ENCODE peak calls at places on chromosomes 11 and 22, in nine cellular contexts. One of them, this sample, is unnamed.

GRCh38 chr11:79412761-79413160 is 28.1 kb downstream of the TENM4 start:
- DNase-seq in transverse colon: no peak
- DNase-seq in breast epithelium: no peak
- DNase-seq in uterus: no peak
- DNase-seq in A549: no peak
- DNase-seq in lower leg skin: no peak
- DNase-seq in right lobe of liver: no peak
- DNase-seq in ovary: no peak
- DNase-seq in HCT116: no peak
- DNase-seq in this sample: no peak

GRCh38 chr11:19849947-19850593 is 137.4 kb downstream of the NAV2 start:
- DNase-seq in transverse colon: no peak
- DNase-seq in breast epithelium: no peak
- DNase-seq in uterus: no peak
- DNase-seq in A549: no peak
- DNase-seq in lower leg skin: no peak
- DNase-seq in right lobe of liver: no peak
- DNase-seq in ovary: no peak
- DNase-seq in HCT116: no peak
- DNase-seq in this sample: no peak

GRCh38 chr11:1305063-1305495 is 4.4 kb downstream of the TOLLIP start:
- DNase-seq in transverse colon: no peak
- DNase-seq in breast epithelium: no peak
- DNase-seq in uterus: no peak
- DNase-seq in A549: no peak
- DNase-seq in lower leg skin: no peak
- DNase-seq in right lobe of liver: peak
- DNase-seq in ovary: no peak
- DNase-seq in HCT116: no peak
- DNase-seq in this sample: no peak

GRCh38 chr22:44673406-44673805 is 28.6 kb upstream of the PRR5 start:
- DNase-seq in transverse colon: no peak
- DNase-seq in breast epithelium: no peak
- DNase-seq in uterus: no peak
- DNase-seq in A549: no peak
- DNase-seq in lower leg skin: no peak
- DNase-seq in right lobe of liver: no peak
- DNase-seq in ovary: no peak
- DNase-seq in HCT116: no peak
- DNase-seq in this sample: no peak

GRCh38 chr11:23181022-23181807 is 320.9 kb upstream of the CCDC179 start:
- DNase-seq in transverse colon: no peak
- DNase-seq in breast epithelium: no peak
- DNase-seq in uterus: no peak
- DNase-seq in A549: no peak
- DNase-seq in lower leg skin: no peak
- DNase-seq in right lobe of liver: no peak
- DNase-seq in ovary: no peak
- DNase-seq in HCT116: no peak
- DNase-seq in this sample: no peak

GRCh38 chr11:130513132-130513531 is 64.7 kb downstream of the ADAMTS15 start:
- DNase-seq in transverse colon: peak
- DNase-seq in breast epithelium: no peak
- DNase-seq in uterus: no peak
- DNase-seq in A549: no peak
- DNase-seq in lower leg skin: no peak
- DNase-seq in right lobe of liver: no peak
- DNase-seq in ovary: no peak
- DNase-seq in HCT116: no peak
- DNase-seq in this sample: peak

GRCh38 chr11:108697872-108698473 is 33.1 kb downstream of the DDX10 start:
- DNase-seq in transverse colon: peak
- DNase-seq in breast epithelium: no peak
- DNase-seq in uterus: peak
- DNase-seq in A549: peak
- DNase-seq in lower leg skin: peak
- DNase-seq in right lobe of liver: peak
- DNase-seq in ovary: no peak
- DNase-seq in HCT116: peak
- DNase-seq in this sample: peak

GRCh38 chr11:102456381-102456780 is 3.8 kb upstream of the TMEM123 start:
- DNase-seq in transverse colon: no peak
- DNase-seq in breast epithelium: peak
- DNase-seq in uterus: no peak
- DNase-seq in A549: no peak
- DNase-seq in lower leg skin: peak
- DNase-seq in right lobe of liver: peak
- DNase-seq in ovary: no peak
- DNase-seq in HCT116: no peak
- DNase-seq in this sample: no peak

GRCh38 chr11:76698321-76699043 is 27.9 kb upstream of the LRRC32 start:
- DNase-seq in transverse colon: no peak
- DNase-seq in breast epithelium: no peak
- DNase-seq in uterus: no peak
- DNase-seq in A549: peak
- DNase-seq in lower leg skin: no peak
- DNase-seq in right lobe of liver: no peak
- DNase-seq in ovary: no peak
- DNase-seq in HCT116: peak
- DNase-seq in this sample: no peak

GRCh38 chr22:24066872-24067271 is 55.8 kb downstream of the CABIN1 start:
- DNase-seq in transverse colon: peak
- DNase-seq in breast epithelium: no peak
- DNase-seq in uterus: no peak
- DNase-seq in A549: no peak
- DNase-seq in lower leg skin: no peak
- DNase-seq in right lobe of liver: peak
- DNase-seq in ovary: peak
- DNase-seq in HCT116: no peak
- DNase-seq in this sample: no peak

GRCh38 chr11:89220684-89221339 is 43.1 kb downstream of the TYR start:
- DNase-seq in transverse colon: no peak
- DNase-seq in breast epithelium: no peak
- DNase-seq in uterus: no peak
- DNase-seq in A549: no peak
- DNase-seq in lower leg skin: no peak
- DNase-seq in right lobe of liver: no peak
- DNase-seq in ovary: no peak
- DNase-seq in HCT116: no peak
- DNase-seq in this sample: no peak

GRCh38 chr11:22431074-22431473 is 92.9 kb downstream of the SLC17A6 start:
- DNase-seq in transverse colon: no peak
- DNase-seq in breast epithelium: no peak
- DNase-seq in uterus: no peak
- DNase-seq in A549: no peak
- DNase-seq in lower leg skin: no peak
- DNase-seq in right lobe of liver: no peak
- DNase-seq in ovary: no peak
- DNase-seq in HCT116: no peak
- DNase-seq in this sample: no peak

GRCh38 chr11:99015634-99016454 is 4.9 kb upstream of the CNTN5 start:
- DNase-seq in transverse colon: no peak
- DNase-seq in breast epithelium: no peak
- DNase-seq in uterus: no peak
- DNase-seq in A549: peak
- DNase-seq in lower leg skin: no peak
- DNase-seq in right lobe of liver: no peak
- DNase-seq in ovary: no peak
- DNase-seq in HCT116: peak
- DNase-seq in this sample: no peak

GRCh38 chr11:99019676-99020075 is 1.1 kb upstream of the CNTN5 start:
- DNase-seq in transverse colon: no peak
- DNase-seq in breast epithelium: no peak
- DNase-seq in uterus: no peak
- DNase-seq in A549: no peak
- DNase-seq in lower leg skin: no peak
- DNase-seq in right lobe of liver: no peak
- DNase-seq in ovary: no peak
- DNase-seq in HCT116: no peak
- DNase-seq in this sample: no peak

GRCh38 chr11:99020324-99021225 is at the start of gene CNTN5:
- DNase-seq in transverse colon: peak
- DNase-seq in breast epithelium: no peak
- DNase-seq in uterus: peak
- DNase-seq in A549: peak
- DNase-seq in lower leg skin: no peak
- DNase-seq in right lobe of liver: no peak
- DNase-seq in ovary: no peak
- DNase-seq in HCT116: no peak
- DNase-seq in this sample: peak
- TF ChIP-seq CTCF in transverse colon: no peak
- TF ChIP-seq CTCF in breast epithelium: no peak
- TF ChIP-seq CTCF in uterus: no peak
- TF ChIP-seq CTCF in A549: no peak
- TF ChIP-seq CTCF in lower leg skin: no peak
- TF ChIP-seq CTCF in right lobe of liver: no peak
- TF ChIP-seq CTCF in ovary: no peak
- TF ChIP-seq CTCF in HCT116: no peak
- TF ChIP-seq CTCF in this sample: no peak

GRCh38 chr22:50621491-50621880 is 6.5 kb downstream of the ARSA start:
- DNase-seq in transverse colon: peak
- DNase-seq in breast epithelium: no peak
- DNase-seq in uterus: no peak
- DNase-seq in A549: no peak
- DNase-seq in lower leg skin: no peak
- DNase-seq in right lobe of liver: no peak
- DNase-seq in ovary: peak
- DNase-seq in HCT116: no peak
- DNase-seq in this sample: no peak

GRCh38 chr22:50622723-50623327 is 5.1 kb downstream of the ARSA start:
- DNase-seq in transverse colon: peak
- DNase-seq in breast epithelium: peak
- DNase-seq in uterus: no peak
- DNase-seq in A549: no peak
- DNase-seq in lower leg skin: no peak
- DNase-seq in right lobe of liver: peak
- DNase-seq in ovary: no peak
- DNase-seq in HCT116: peak
- DNase-seq in this sample: no peak

GRCh38 chr22:50621948-50622722 is 5.8 kb downstream of the ARSA start:
- DNase-seq in transverse colon: peak
- DNase-seq in breast epithelium: peak
- DNase-seq in uterus: no peak
- DNase-seq in A549: no peak
- DNase-seq in lower leg skin: no peak
- DNase-seq in right lobe of liver: no peak
- DNase-seq in ovary: peak
- DNase-seq in HCT116: no peak
- DNase-seq in this sample: no peak

GRCh38 chr22:50624347-50625130 is 3.4 kb downstream of the ARSA start:
- DNase-seq in transverse colon: peak
- DNase-seq in breast epithelium: no peak
- DNase-seq in uterus: no peak
- DNase-seq in A549: no peak
- DNase-seq in lower leg skin: no peak
- DNase-seq in right lobe of liver: no peak
- DNase-seq in ovary: no peak
- DNase-seq in HCT116: no peak
- DNase-seq in this sample: no peak

GRCh38 chr22:50620861-50621490 is 7.0 kb downstream of the ARSA start:
- DNase-seq in transverse colon: peak
- DNase-seq in breast epithelium: no peak
- DNase-seq in uterus: no peak
- DNase-seq in A549: no peak
- DNase-seq in lower leg skin: no peak
- DNase-seq in right lobe of liver: no peak
- DNase-seq in ovary: peak
- DNase-seq in HCT116: no peak
- DNase-seq in this sample: no peak
- H3K4me3 ChIP-seq in transverse colon: no peak
- H3K4me3 ChIP-seq in breast epithelium: peak
- H3K4me3 ChIP-seq in uterus: no peak
- H3K4me3 ChIP-seq in A549: peak
- H3K4me3 ChIP-seq in lower leg skin: no peak
- H3K4me3 ChIP-seq in right lobe of liver: no peak
- H3K4me3 ChIP-seq in ovary: no peak
- H3K4me3 ChIP-seq in HCT116: peak
- H3K4me3 ChIP-seq in this sample: peak

GRCh38 chr22:50532353-50532700 is 2.5 kb upstream of the TYMP start:
- DNase-seq in transverse colon: peak
- DNase-seq in breast epithelium: no peak
- DNase-seq in uterus: no peak
- DNase-seq in A549: no peak
- DNase-seq in lower leg skin: no peak
- DNase-seq in right lobe of liver: no peak
- DNase-seq in ovary: no peak
- DNase-seq in HCT116: no peak
- DNase-seq in this sample: peak
- TF ChIP-seq POLR2A in transverse colon: no peak
- TF ChIP-seq POLR2A in breast epithelium: no peak
- TF ChIP-seq POLR2A in uterus: no peak
- TF ChIP-seq POLR2A in A549: no peak
- TF ChIP-seq POLR2A in lower leg skin: no peak
- TF ChIP-seq POLR2A in right lobe of liver: peak
- TF ChIP-seq POLR2A in ovary: no peak
- TF ChIP-seq POLR2A in HCT116: no peak
- TF ChIP-seq POLR2A in this sample: no peak

GRCh38 chr11:124748100-124748418 is 4.0 kb downstream of the VSIG2 start:
- DNase-seq in transverse colon: no peak
- DNase-seq in breast epithelium: no peak
- DNase-seq in uterus: no peak
- DNase-seq in A549: no peak
- DNase-seq in lower leg skin: no peak
- DNase-seq in right lobe of liver: no peak
- DNase-seq in ovary: no peak
- DNase-seq in HCT116: no peak
- DNase-seq in this sample: no peak

GRCh38 chr11:124745835-124746620 is 6.0 kb downstream of the VSIG2 start:
- DNase-seq in transverse colon: peak
- DNase-seq in breast epithelium: no peak
- DNase-seq in uterus: no peak
- DNase-seq in A549: peak
- DNase-seq in lower leg skin: no peak
- DNase-seq in right lobe of liver: no peak
- DNase-seq in ovary: no peak
- DNase-seq in HCT116: no peak
- DNase-seq in this sample: no peak

GRCh38 chr11:124745270-124745834 is 5.6 kb downstream of the NRGN start:
- DNase-seq in transverse colon: no peak
- DNase-seq in breast epithelium: no peak
- DNase-seq in uterus: no peak
- DNase-seq in A549: no peak
- DNase-seq in lower leg skin: no peak
- DNase-seq in right lobe of liver: no peak
- DNase-seq in ovary: no peak
- DNase-seq in HCT116: no peak
- DNase-seq in this sample: no peak

GRCh38 chr11:124747406-124748099 is 4.5 kb downstream of the VSIG2 start:
- DNase-seq in transverse colon: no peak
- DNase-seq in breast epithelium: no peak
- DNase-seq in uterus: no peak
- DNase-seq in A549: no peak
- DNase-seq in lower leg skin: no peak
- DNase-seq in right lobe of liver: no peak
- DNase-seq in ovary: no peak
- DNase-seq in HCT116: no peak
- DNase-seq in this sample: no peak

GRCh38 chr11:124746621-124747243 is 5.3 kb downstream of the VSIG2 start:
- DNase-seq in transverse colon: peak
- DNase-seq in breast epithelium: peak
- DNase-seq in uterus: peak
- DNase-seq in A549: peak
- DNase-seq in lower leg skin: no peak
- DNase-seq in right lobe of liver: peak
- DNase-seq in ovary: peak
- DNase-seq in HCT116: peak
- DNase-seq in this sample: peak
- TF ChIP-seq CTCF in transverse colon: peak
- TF ChIP-seq CTCF in breast epithelium: peak
- TF ChIP-seq CTCF in uterus: peak
- TF ChIP-seq CTCF in A549: peak
- TF ChIP-seq CTCF in lower leg skin: no peak
- TF ChIP-seq CTCF in right lobe of liver: peak
- TF ChIP-seq CTCF in ovary: no peak
- TF ChIP-seq CTCF in HCT116: peak
- TF ChIP-seq CTCF in this sample: peak